ENCODE peak calls at places on chromosomes 16 and 17, in six cellular contexts. F, S, M, K, H and E are unnamed samples.

GRCh38 chr16:49588729-49589384 is 215.3 kb downstream of the C16orf78 start:
- DNase-seq in F (no peak), S (no peak), M (no peak), K (peak), H (no peak), E (no peak)

GRCh38 chr16:87366288-87366687 is 17.3 kb downstream of the FBXO31 start:
- DNase-seq in F (no peak), S (no peak), M (no peak), K (no peak), H (no peak), E (peak)

GRCh38 chr16:85412911-85413520 is 200.1 kb upstream of the GSE1 start:
- DNase-seq in F (no peak), S (peak), M (peak), K (no peak), H (no peak), E (no peak)

GRCh38 chr17:17125136-17126084 is 80.7 kb downstream of the PLD6 start:
- DNase-seq in F (no peak), S (peak), M (no peak), K (no peak), H (no peak), E (no peak)

GRCh38 chr16:72932050-72932449 is 115.9 kb downstream of the ZFHX3 start:
- DNase-seq in F (no peak), S (no peak), M (no peak), K (no peak), H (no peak), E (no peak)

GRCh38 chr17:40371261-40371929 is 6.9 kb upstream of the GJD3 start:
- DNase-seq in F (no peak), S (no peak), M (no peak), K (peak), H (no peak), E (no peak)

GRCh38 chr16:76668207-76668725 is 391.1 kb downstream of the CNTNAP4 start:
- DNase-seq in F (no peak), S (no peak), M (no peak), K (no peak), H (no peak), E (no peak)

GRCh38 chr17:7883781-7884386 is 4.7 kb upstream of the CHD3 start:
- DNase-seq in F (peak), S (no peak), M (no peak), K (no peak), H (no peak), E (no peak)

GRCh38 chr16:89197633-89198416 is 2.5 kb downstream of the SLC22A31 start:
- DNase-seq in F (no peak), S (peak), M (no peak), K (peak), H (no peak), E (no peak)

GRCh38 chr16:85613609-85614337 is 651 bp downstream of the GSE1 start:
- DNase-seq in F (peak), S (peak), M (peak), K (peak), H (no peak), E (no peak)

GRCh38 chr16:73949574-73950348 is 346.9 kb upstream of the PSMD7 start:
- DNase-seq in F (no peak), S (no peak), M (no peak), K (no peak), H (no peak), E (peak)

GRCh38 chr16:3256146-3256875 is at the start of gene MEFV:
- DNase-seq in F (no peak), S (no peak), M (no peak), K (no peak), H (no peak), E (no peak)

GRCh38 chr16:89096768-89097527 is 3.3 kb downstream of the ACSF3 start:
- DNase-seq in F (no peak), S (no peak), M (no peak), K (no peak), H (no peak), E (peak)

GRCh38 chr17:59777033-59777432 is 69.6 kb downstream of the VMP1 start:
- DNase-seq in F (no peak), S (no peak), M (no peak), K (no peak), H (no peak), E (no peak)

GRCh38 chr17:73663614-73664013 is 19.4 kb upstream of the SDK2 start:
- DNase-seq in F (no peak), S (no peak), M (no peak), K (no peak), H (no peak), E (no peak)

GRCh38 chr17:9729034-9729650 is 62.2 kb downstream of the DHRS7C start:
- DNase-seq in F (peak), S (no peak), M (no peak), K (peak), H (no peak), E (peak)

GRCh38 chr17:51371732-51372151 is 111.4 kb downstream of the UTP18 start:
- DNase-seq in F (peak), S (no peak), M (no peak), K (peak), H (no peak), E (peak)

GRCh38 chr17:63946440-63947363 is 14.6 kb upstream of the CD79B start:
- DNase-seq in F (peak), S (no peak), M (peak), K (peak), H (no peak), E (peak)

GRCh38 chr17:81440511-81441244 is 45.4 kb downstream of the BAHCC1 start:
- DNase-seq in F (peak), S (no peak), M (no peak), K (peak), H (no peak), E (no peak)

GRCh38 chr16:75107505-75107904 is 9.1 kb downstream of the LDHD start:
- DNase-seq in F (no peak), S (no peak), M (no peak), K (peak), H (no peak), E (no peak)

GRCh38 chr17:48546924-48547838 is 2.3 kb upstream of the HOXB2 start:
- DNase-seq in F (no peak), S (no peak), M (no peak), K (no peak), H (no peak), E (no peak)

GRCh38 chr17:50589112-50589712 is 28.7 kb downstream of the CACNA1G start:
- DNase-seq in F (no peak), S (no peak), M (no peak), K (no peak), H (no peak), E (no peak)

GRCh38 chr17:37358830-37359681 is 16.7 kb upstream of the C17orf78 start:
- DNase-seq in F (peak), S (peak), M (peak), K (peak), H (peak), E (peak)

GRCh38 chr17:77501101-77501566 is 360.4 kb downstream of the SEC14L1 start:
- DNase-seq in F (peak), S (no peak), M (no peak), K (peak), H (no peak), E (no peak)

GRCh38 chr16:3113765-3114479 is 1.5 kb downstream of the ZNF205 start:
- DNase-seq in F (no peak), S (no peak), M (no peak), K (peak), H (no peak), E (no peak)

GRCh38 chr17:19248923-19249574 is 11.9 kb downstream of the EPN2 start:
- DNase-seq in F (no peak), S (peak), M (peak), K (no peak), H (no peak), E (no peak)

GRCh38 chr17:79800325-79801155 is 3.7 kb upstream of the CBX8 start:
- DNase-seq in F (no peak), S (peak), M (no peak), K (peak), H (no peak), E (peak)

GRCh38 chr17:237406-237955 is 56.0 kb upstream of the DOC2B start:
- DNase-seq in F (no peak), S (peak), M (no peak), K (peak), H (no peak), E (no peak)

GRCh38 chr16:85056211-85056748 is 28.7 kb downstream of the KIAA0513 start:
- DNase-seq in F (no peak), S (no peak), M (no peak), K (peak), H (no peak), E (no peak)

GRCh38 chr17:46859996-46860395 is 8.6 kb downstream of the WNT9B start:
- DNase-seq in F (no peak), S (peak), M (no peak), K (no peak), H (no peak), E (no peak)

GRCh38 chr17:45305532-45306087 is 11.2 kb downstream of the MAP3K14 start:
- DNase-seq in F (no peak), S (no peak), M (no peak), K (no peak), H (no peak), E (no peak)

GRCh38 chr17:16214190-16215001 is 938 bp downstream of the NCOR1 start:
- DNase-seq in F (no peak), S (no peak), M (no peak), K (no peak), H (no peak), E (peak)

GRCh38 chr16:84478172-84478948 is 26.1 kb downstream of the MEAK7 start:
- DNase-seq in F (no peak), S (no peak), M (no peak), K (no peak), H (no peak), E (no peak)

GRCh38 chr16:66275795-66276428 is 90.6 kb upstream of the CDH5 start:
- DNase-seq in F (peak), S (no peak), M (no peak), K (peak), H (no peak), E (peak)

GRCh38 chr16:63617990-63618763 is 1503.7 kb downstream of the CDH11 start:
- DNase-seq in F (peak), S (no peak), M (no peak), K (no peak), H (no peak), E (peak)
- H3K4me3 ChIP-seq in F (peak), S (peak), M (no peak), K (peak), H (no peak), E (no peak)

GRCh38 chr17:33945641-33946546 is 309.2 kb upstream of the CCL2 start:
- DNase-seq in F (no peak), S (no peak), M (no peak), K (peak), H (no peak), E (no peak)
- H3K4me3 ChIP-seq in F (no peak), S (no peak), M (no peak), K (no peak), H (no peak), E (no peak)

DNA sequence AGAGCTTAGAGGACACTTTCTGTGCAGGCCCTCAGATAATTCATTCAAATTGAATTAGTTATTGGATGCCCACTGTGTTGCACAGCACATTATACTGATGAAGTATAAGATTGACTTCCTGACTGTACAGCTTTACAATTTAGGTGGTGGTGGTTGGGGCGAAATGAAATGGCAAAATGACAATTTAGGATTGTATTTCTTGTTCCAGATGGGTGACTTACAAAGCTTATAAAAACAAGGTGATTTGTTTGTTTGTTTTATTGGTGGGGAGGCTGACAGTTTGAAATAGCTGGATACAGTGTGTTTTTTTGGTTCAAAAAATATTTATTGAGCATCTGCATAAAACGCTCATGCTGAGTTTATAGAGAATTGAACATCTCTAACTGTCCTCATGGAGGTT is 1.6 kb downstream of the MAP2K4 start:
- DNase-seq in F (no peak), S (no peak), M (no peak), K (no peak), H (no peak), E (no peak)
- H3K4me3 ChIP-seq in F (peak), S (peak), M (no peak), K (no peak), H (no peak), E (no peak)

GRCh38 chr17:31598388-31598760 is 206.9 kb downstream of the RAB11FIP4 start:
- DNase-seq in F (no peak), S (no peak), M (no peak), K (no peak), H (no peak), E (no peak)
- H3K4me3 ChIP-seq in F (no peak), S (no peak), M (no peak), K (no peak), H (no peak), E (no peak)

GRCh38 chr17:6599364-6599763 is 41.1 kb downstream of the KIAA0753 start:
- DNase-seq in F (no peak), S (no peak), M (no peak), K (no peak), H (no peak), E (peak)
- H3K4me3 ChIP-seq in F (no peak), S (no peak), M (no peak), K (no peak), H (no peak), E (no peak)

GRCh38 chr16:51155901-51156810 is 5.1 kb upstream of the SALL1 start:
- DNase-seq in F (no peak), S (no peak), M (no peak), K (peak), H (no peak), E (no peak)
- H3K4me3 ChIP-seq in F (peak), S (peak), M (peak), K (peak), H (no peak), E (no peak)

GRCh38 chr16:4675864-4676786 is 17.2 kb upstream of the NUDT16L1 start:
- DNase-seq in F (no peak), S (no peak), M (no peak), K (peak), H (no peak), E (peak)
- H3K4me3 ChIP-seq in F (no peak), S (no peak), M (no peak), K (no peak), H (no peak), E (no peak)

GRCh38 chr17:43994272-43995149 is 9.9 kb upstream of the NAGS start:
- DNase-seq in F (peak), S (peak), M (peak), K (peak), H (no peak), E (peak)
- H3K4me3 ChIP-seq in F (peak), S (no peak), M (peak), K (peak), H (peak), E (no peak)

DNA sequence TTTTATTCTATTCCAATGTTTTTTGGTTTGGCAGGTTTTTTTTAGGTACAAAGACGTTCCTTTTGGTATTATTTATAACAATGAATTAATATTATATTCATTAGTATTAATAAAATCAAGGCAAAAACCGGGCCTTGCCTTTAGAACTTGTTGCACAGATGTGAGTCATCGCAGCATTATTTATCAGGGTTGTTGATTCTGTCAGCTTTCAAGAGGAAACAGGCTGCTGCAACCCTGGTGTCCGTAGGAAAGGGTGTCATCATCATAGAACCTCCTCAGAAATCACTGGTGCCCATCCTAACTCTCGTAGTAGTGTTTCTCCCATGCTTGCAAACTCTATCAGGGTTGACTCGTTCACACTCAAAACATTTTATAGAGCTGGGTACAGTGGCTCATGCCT is 10.2 kb upstream of the LRRC37B start:
- DNase-seq in F (no peak), S (no peak), M (no peak), K (no peak), H (no peak), E (no peak)
- H3K4me3 ChIP-seq in F (no peak), S (no peak), M (no peak), K (no peak), H (no peak), E (no peak)